ENCODE peak calls at places on chromosome 3, in four cellular contexts. I is H1, X is PC-9, Y is GM23248. H is an unnamed sample.
A peak's percentile ranks its signal among the peaks of the same experiment; 100 is the strongest.

GRCh38 chr3:197426161-197426566 is 127.8 kb upstream of the DLG1 start:
- DNase-seq in X (peak; percentile 17), Y (no peak), I (no peak), H (no peak)

GRCh38 chr3:42613462-42613861 is 13.0 kb downstream of the NKTR start:
- DNase-seq in I (no peak), X (no peak), Y (peak; percentile 38), H (no peak)

GRCh38 chr3:42518800-42519567 is 16.5 kb downstream of the VIPR1 start:
- DNase-seq in X (no peak), I (peak; percentile 85), Y (no peak), H (no peak)

GRCh38 chr3:3729261-3729660 is 70.0 kb upstream of the LRRN1 start:
- DNase-seq in X (no peak), Y (no peak), I (no peak), H (no peak)

GRCh38 chr3:186476044-186476468 is 68.1 kb downstream of the CRYGS start:
- DNase-seq in X (no peak), I (peak; percentile 24), Y (no peak), H (peak; percentile 4)

GRCh38 chr3:189132125-189132744 is 39.5 kb upstream of the TPRG1 start:
- DNase-seq in I (no peak), Y (peak; percentile 90), X (peak; percentile 69), H (peak; percentile 13)

GRCh38 chr3:64361962-64362735 is 136.9 kb upstream of the PRICKLE2 start:
- DNase-seq in I (no peak), Y (peak; percentile 55), X (no peak), H (no peak)

GRCh38 chr3:119790369-119790768 is 8.5 kb downstream of the NR1I2 start:
- DNase-seq in I (no peak), Y (no peak), X (no peak), H (no peak)

GRCh38 chr3:58164199-58164879 is 46.4 kb downstream of the DNASE1L3 start:
- DNase-seq in Y (peak; percentile 23), X (peak; percentile 65), I (no peak), H (no peak)

GRCh38 chr3:8972614-8973013 is 9.3 kb upstream of the RAD18 start:
- DNase-seq in I (no peak), Y (peak; percentile 61), X (no peak), H (no peak)

GRCh38 chr3:103818800-103819199 is 1384.0 kb downstream of the ZPLD1 start:
- DNase-seq in Y (no peak), X (no peak), I (no peak), H (no peak)

GRCh38 chr3:12440927-12441326 is 43.4 kb upstream of the TSEN2 start:
- DNase-seq in X (no peak), I (no peak), Y (peak; percentile 20), H (no peak)

GRCh38 chr3:124428372-124429128 is 301.7 kb upstream of the UMPS start:
- DNase-seq in Y (peak; percentile 56), I (no peak), X (peak; percentile 26), H (no peak)

GRCh38 chr3:23738946-23739345 is 66.8 kb upstream of the UBE2E1 start:
- DNase-seq in Y (peak; percentile 4), I (no peak), X (peak; percentile 56), H (peak; percentile 80)

GRCh38 chr3:177946965-177947364 is 589.3 kb upstream of the KCNMB2 start:
- DNase-seq in X (no peak), I (no peak), Y (peak; percentile 55), H (no peak)

GRCh38 chr3:25633919-25634318 is 30.8 kb downstream of the TOP2B start:
- DNase-seq in X (no peak), Y (no peak), I (no peak), H (no peak)

GRCh38 chr3:123244128-123244527 is 42.4 kb downstream of the SEC22A start:
- DNase-seq in Y (no peak), I (no peak), X (peak; percentile 6), H (no peak)

GRCh38 chr3:153901152-153901551 is 220.0 kb upstream of the ARHGEF26 start:
- DNase-seq in I (no peak), Y (peak; percentile 46), X (no peak), H (peak; percentile 13)

GRCh38 chr3:49255112-49255511 is 21.9 kb downstream of the C3orf62 start:
- DNase-seq in X (no peak), Y (no peak), I (no peak), H (no peak)

GRCh38 chr3:186644683-186645082 is 4.5 kb downstream of the FETUB start:
- DNase-seq in I (peak; percentile 33), Y (no peak), X (peak; percentile 74), H (no peak)

GRCh38 chr3:39398700-39399099 is 7.8 kb upstream of the RPSA start:
- DNase-seq in X (no peak), I (no peak), Y (no peak), H (no peak)

GRCh38 chr3:133276594-133276993 is 123.3 kb upstream of the BFSP2 start:
- DNase-seq in I (no peak), Y (no peak), X (no peak), H (no peak)

GRCh38 chr3:136141296-136141785 is 54.8 kb downstream of the MSL2 start:
- DNase-seq in Y (peak; percentile 56), I (no peak), X (no peak), H (no peak)

GRCh38 chr3:190497809-190498208 is 16.1 kb upstream of the IL1RAP start:
- DNase-seq in I (no peak), Y (no peak), X (no peak), H (no peak)

GRCh38 chr3:33942483-33943150 is 144.2 kb downstream of the PDCD6IP start:
- DNase-seq in I (no peak), X (no peak), Y (peak; percentile 15), H (peak; percentile 13)

GRCh38 chr3:47283193-47283537 is 421 bp downstream of the KLHL18 start:
- DNase-seq in X (peak; percentile 21), I (no peak), Y (peak; percentile 43), H (no peak)

GRCh38 chr3:153144779-153145178 is 17.2 kb upstream of the RAP2B start:
- DNase-seq in X (no peak), I (no peak), Y (peak; percentile 73), H (no peak)

GRCh38 chr3:195356151-195357086 is 85.5 kb upstream of the XXYLT1 start:
- DNase-seq in I (no peak), X (no peak), Y (no peak), H (no peak)

GRCh38 chr3:56355570-56356185 is 112.6 kb downstream of the ERC2 start:
- DNase-seq in I (no peak), X (no peak), Y (no peak), H (no peak)

GRCh38 chr3:190716961-190717360 is 145.5 kb downstream of the GMNC start:
- DNase-seq in I (no peak), Y (no peak), X (no peak), H (no peak)

GRCh38 chr3:142888484-142889262 is at the start of gene PCOLCE2:
- DNase-seq in I (peak; percentile 86), X (peak; percentile 43), Y (peak; percentile 71), H (no peak)

GRCh38 chr3:142888099-142888483 is 792 bp downstream of the PCOLCE2 start:
- DNase-seq in Y (peak; percentile 69), X (no peak), I (no peak), H (no peak)

GRCh38 chr3:142890592-142890991 is 1.7 kb upstream of the PCOLCE2 start:
- DNase-seq in X (no peak), Y (no peak), I (no peak), H (no peak)

GRCh38 chr3:142886938-142887337 is 1.9 kb downstream of the PCOLCE2 start:
- DNase-seq in X (no peak), I (no peak), Y (peak; percentile 85), H (no peak)

GRCh38 chr3:142889263-142890014 is 556 bp upstream of the PCOLCE2 start:
- DNase-seq in X (no peak), I (no peak), Y (no peak), H (no peak)
- TF ChIP-seq EZH2 in X (no peak), I (no peak), Y (peak; percentile 48), H (no peak)

DNA sequence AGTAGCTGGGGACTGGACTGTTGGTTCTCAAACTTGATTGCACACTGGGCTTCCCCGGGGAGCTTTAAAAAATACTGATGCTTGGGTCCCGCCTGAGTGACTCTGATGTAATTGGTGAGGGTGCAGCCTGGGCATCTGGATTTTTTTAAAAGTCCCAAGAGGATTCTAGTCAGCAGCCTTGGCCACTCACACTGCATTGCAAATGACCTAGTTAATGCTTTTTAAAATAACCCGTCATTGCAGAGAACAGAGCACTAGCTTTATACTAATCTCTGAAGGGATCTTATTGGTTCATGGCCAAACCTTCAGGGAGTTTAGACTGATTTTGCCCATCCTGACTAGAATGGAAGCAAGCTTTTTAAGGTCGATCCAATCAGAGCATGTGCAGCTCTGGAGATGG is 310.6 kb upstream of the PROK2 start:
- DNase-seq in Y (peak; percentile 20), I (no peak), X (no peak), H (no peak)
- TF ChIP-seq EZH2 in Y (no peak), I (no peak), X (no peak), H (no peak)

GRCh38 chr3:114746502-114746901 is 400.6 kb downstream of the ZBTB20 start:
- DNase-seq in Y (peak; percentile 50), X (no peak), I (no peak), H (no peak)
- TF ChIP-seq EZH2 in Y (no peak), X (no peak), I (no peak), H (no peak)

DNA sequence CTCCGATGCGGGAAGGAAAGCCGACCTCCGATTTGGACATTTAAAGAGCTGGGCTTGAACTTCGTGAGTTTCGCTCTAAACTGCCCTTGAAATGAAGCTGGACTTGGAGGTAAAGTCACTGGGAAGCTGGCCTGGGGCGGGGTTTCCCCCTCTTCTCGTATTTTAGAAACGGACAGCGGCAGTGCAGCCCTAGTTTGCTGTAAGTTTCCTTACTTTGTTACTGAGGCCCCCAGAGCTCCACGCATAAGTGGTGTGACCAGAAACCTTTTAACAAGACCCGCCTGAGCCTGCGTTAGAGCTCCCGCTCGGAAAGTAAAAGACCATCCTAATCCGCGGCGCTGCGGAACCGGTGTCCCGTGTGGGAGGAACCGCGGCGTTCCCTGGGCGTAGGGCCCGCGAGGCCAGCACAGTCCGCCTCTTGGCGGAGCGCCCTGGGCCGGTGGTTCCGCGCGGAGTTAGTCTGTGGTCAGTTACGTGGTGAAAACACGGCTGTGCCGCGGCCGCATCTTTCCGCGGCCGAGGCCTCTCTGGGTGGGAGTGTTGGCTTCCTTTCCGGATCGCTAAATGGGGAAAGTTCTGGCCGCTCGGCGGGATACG is 409 bp downstream of the B3GNT5 start:
- DNase-seq in I (peak; percentile 71), Y (peak; percentile 74), X (peak; percentile 51), H (no peak)
- TF ChIP-seq EZH2 in I (peak; percentile 48), Y (no peak), X (no peak), H (no peak)

DNA sequence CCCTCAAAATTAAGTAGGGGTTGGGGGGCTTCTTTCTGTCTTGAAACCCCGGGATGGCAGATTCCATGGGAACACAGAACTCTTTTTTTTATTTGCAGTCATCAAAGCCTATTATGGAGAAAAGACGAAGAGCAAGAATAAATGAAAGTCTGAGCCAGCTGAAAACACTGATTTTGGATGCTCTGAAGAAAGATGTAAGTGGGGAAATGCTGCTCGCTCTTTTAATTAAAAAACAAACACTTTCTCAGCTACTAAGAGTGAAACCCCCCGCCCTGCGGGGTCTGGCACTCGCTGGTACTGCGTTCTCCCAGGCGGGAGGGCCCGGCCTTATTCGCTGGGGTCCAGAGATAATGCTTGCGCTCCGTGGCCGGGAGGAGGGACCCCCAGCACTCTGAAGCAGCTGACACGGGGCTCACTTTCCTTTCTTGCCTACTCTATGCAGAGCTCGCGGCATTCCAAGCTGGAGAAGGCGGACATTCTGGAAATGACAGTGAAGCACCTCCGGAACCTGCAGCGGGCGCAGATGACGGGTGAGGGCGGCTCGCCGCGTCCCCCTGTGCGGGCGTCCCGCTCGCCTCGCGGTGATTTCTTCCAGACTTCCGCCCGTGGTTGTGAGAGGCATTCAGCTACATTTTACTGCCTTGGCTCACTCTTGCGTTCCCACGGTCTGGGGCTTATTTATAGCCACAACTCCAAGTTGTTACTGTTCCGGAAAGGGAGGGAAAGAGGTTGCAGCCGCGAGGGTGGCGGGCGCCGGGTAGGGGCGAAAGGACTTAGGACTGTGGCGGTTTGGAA is 768 bp downstream of the HES1 start:
- DNase-seq in X (no peak), Y (peak; percentile 89), I (peak; percentile 68), H (no peak)
- TF ChIP-seq EZH2 in X (no peak), Y (no peak), I (peak; percentile 47), H (no peak)